ENCODE peak calls at places on chromosomes 12 and 14, in eight cellular contexts. V is fibroblast of pulmonary artery; I is iris pigment epithelial cell; B is amniotic stem cell; U is ascending aorta; D is activated naive CD4-positive, alpha-beta T cell; Z is mucosa of descending colon; O is CD8-positive, alpha-beta memory T cell. Y is an unnamed sample.

GRCh38 chr12:55642275-55643068 is 5.8 kb downstream of the OR10P1 start:
- DNase-seq in Z (no peak), V (no peak), B (no peak), O (no peak), D (no peak), U (no peak), I (no peak), Y (no peak)

GRCh38 chr12:55703976-55704761 is 3.5 kb downstream of the ITGA7 start:
- DNase-seq in I (no peak), Z (no peak), B (no peak), O (no peak), D (no peak), U (no peak), V (no peak), Y (no peak)

GRCh38 chr12:108972226-108972757 is 48.6 kb downstream of the SVOP start:
- DNase-seq in B (no peak), V (no peak), Z (no peak), O (no peak), I (no peak), U (no peak), D (no peak), Y (no peak)

GRCh38 chr12:95532851-95533250 is 18.4 kb downstream of the USP44 start:
- DNase-seq in V (peak), B (peak), I (peak), D (no peak), O (no peak), Z (no peak), U (no peak), Y (no peak)

GRCh38 chr12:62006076-62006732 is 254.0 kb upstream of the USP15 start:
- DNase-seq in D (no peak), O (no peak), I (peak), U (no peak), B (no peak), V (peak), Z (no peak), Y (no peak)

GRCh38 chr12:3732901-3733300 is 20.0 kb downstream of the CRACR2A start:
- DNase-seq in Z (peak), I (no peak), D (no peak), B (no peak), U (no peak), O (no peak), V (no peak), Y (no peak)

GRCh38 chr12:107448198-107448597 is 237.4 kb upstream of the PWP1 start:
- DNase-seq in V (peak), B (no peak), U (no peak), D (no peak), I (peak), Z (no peak), O (no peak), Y (no peak)

GRCh38 chr12:53219116-53219955 is 12.3 kb upstream of the ITGB7 start:
- DNase-seq in V (peak), U (no peak), O (peak), Z (peak), I (peak), B (no peak), D (no peak), Y (no peak)

GRCh38 chr12:3278681-3279414 is 201.7 kb downstream of the TSPAN9 start:
- DNase-seq in Z (no peak), B (no peak), U (no peak), V (no peak), I (no peak), O (no peak), D (no peak), Y (no peak)

GRCh38 chr12:2183556-2184541 is 131.1 kb downstream of the CACNA1C start:
- DNase-seq in I (peak), O (no peak), V (peak), D (no peak), Z (no peak), U (no peak), B (peak), Y (no peak)

GRCh38 chr14:64821651-64822050 is 58.1 kb downstream of the SPTB start:
- DNase-seq in U (no peak), B (no peak), I (no peak), D (no peak), Z (no peak), V (no peak), O (no peak), Y (no peak)

GRCh38 chr12:54201001-54201794 is 12.4 kb upstream of the SMUG1 start:
- DNase-seq in V (peak), O (peak), D (peak), I (peak), B (no peak), U (no peak), Z (peak), Y (peak)

GRCh38 chr12:117981267-117981666 is 12.5 kb upstream of the KSR2 start:
- DNase-seq in D (no peak), I (no peak), Z (no peak), O (no peak), B (no peak), V (no peak), U (no peak), Y (no peak)

GRCh38 chr12:19801941-19802340 is 362.6 kb downstream of the AEBP2 start:
- DNase-seq in D (no peak), B (no peak), V (no peak), U (no peak), I (no peak), O (no peak), Z (no peak), Y (no peak)

GRCh38 chr12:65952737-65953209 is 128.5 kb downstream of the HMGA2 start:
- DNase-seq in U (no peak), V (no peak), Z (no peak), I (peak), D (no peak), B (no peak), O (no peak), Y (no peak)

GRCh38 chr12:68623984-68624383 is 13.3 kb downstream of the RAP1B start:
- DNase-seq in I (peak), B (no peak), O (no peak), D (no peak), U (no peak), V (no peak), Z (no peak), Y (no peak)

GRCh38 chr12:14473707-14474287 is 93.9 kb downstream of the PLBD1 start:
- DNase-seq in D (no peak), B (no peak), U (no peak), V (peak), Z (no peak), O (no peak), I (peak), Y (no peak)

GRCh38 chr12:64618953-64619590 is 8.8 kb downstream of the RASSF3 start:
- DNase-seq in I (peak), U (no peak), B (no peak), D (no peak), O (no peak), V (peak), Z (no peak), Y (no peak)

GRCh38 chr14:36981832-36982528 is 190.4 kb downstream of the SLC25A21 start:
- DNase-seq in V (peak), B (peak), D (no peak), Z (no peak), I (peak), O (no peak), U (no peak), Y (no peak)

GRCh38 chr14:32366256-32366655 is 37.2 kb downstream of the AKAP6 start:
- DNase-seq in I (peak), U (no peak), Z (no peak), V (peak), O (no peak), D (no peak), B (no peak), Y (no peak)

GRCh38 chr14:36450550-36450949 is 69.5 kb downstream of the NKX2-1 start:
- DNase-seq in I (no peak), D (no peak), O (no peak), Z (no peak), U (no peak), V (no peak), B (no peak), Y (no peak)

Y was measured in right lobe of liver.